ENCODE peak calls at places on chromosomes 7 and 10, in four cellular contexts. M is foreskin fibroblast; B is stimulated activated CD8-positive, alpha-beta memory T cell treated with anti-CD3 and anti-CD28 coated beads, Interleukin-12 subunit alpha, Interleukin-12 subunit beta, amount 100 ng/mL, for 4 hours; Y is kidney glomerular epithelial cell. D is an unnamed sample.

GRCh38 chr7:142636751-142637150 is 112.5 kb upstream of the PRSS1 start:
- DNase-seq in M (no peak), B (peak), Y (no peak), D (no peak)

GRCh38 chr7:131027287-131027773 is 293.3 kb upstream of the KLF14 start:
- DNase-seq in M (peak), B (no peak), Y (no peak), D (peak)

GRCh38 chr10:822661-823367 is 108.7 kb downstream of the LARP4B start:
- DNase-seq in M (no peak), B (no peak), Y (no peak), D (no peak)

GRCh38 chr10:66591865-66592264 is 334.0 kb upstream of the LRRTM3 start:
- DNase-seq in M (peak), B (no peak), Y (peak), D (no peak)

GRCh38 chr10:84397735-84398144 is 69.4 kb downstream of the CCSER2 start:
- DNase-seq in M (no peak), B (no peak), Y (no peak), D (no peak)

GRCh38 chr10:104351067-104351681 is 2.5 kb upstream of the CFAP58 start:
- DNase-seq in M (peak), B (no peak), Y (no peak), D (peak)

GRCh38 chr10:93813507-93814465 is 56.0 kb downstream of the LGI1 start:
- DNase-seq in M (peak), B (no peak), Y (peak), D (peak)

GRCh38 chr10:131081386-131081785 is 230.1 kb downstream of the TCERG1L start:
- DNase-seq in M (no peak), B (no peak), Y (no peak), D (no peak)

GRCh38 chr10:130024779-130025178 is 60.7 kb upstream of the EBF3 start:
- DNase-seq in M (no peak), B (no peak), Y (no peak), D (no peak)

GRCh38 chr7:105741993-105742392 is 134.4 kb downstream of the ATXN7L1 start:
- DNase-seq in M (no peak), B (no peak), Y (no peak), D (no peak)

GRCh38 chr10:77586719-77587423 is 50.7 kb downstream of the KCNMA1 start:
- DNase-seq in M (peak), B (no peak), Y (no peak), D (no peak)

GRCh38 chr10:514137-514671 is 175.3 kb downstream of the DIP2C start:
- DNase-seq in M (no peak), B (no peak), Y (no peak), D (no peak)

GRCh38 chr10:49568235-49568634 is 29.3 kb upstream of the ERCC6 start:
- DNase-seq in M (peak), B (no peak), Y (no peak), D (peak)

GRCh38 chr10:104279550-104280259 is 10.7 kb downstream of the GSTO2 start:
- DNase-seq in M (no peak), B (no peak), Y (no peak), D (no peak)

GRCh38 chr10:126910798-126911197 is 5.6 kb downstream of the DOCK1 start:
- DNase-seq in M (peak), B (no peak), Y (no peak), D (no peak)

GRCh38 chr7:5693529-5693928 is 87.9 kb downstream of the RNF216 start:
- DNase-seq in M (peak), B (no peak), Y (peak), D (no peak)

GRCh38 chr10:123140164-123140982 is 4.6 kb downstream of the HMX3 start:
- DNase-seq in M (no peak), B (no peak), Y (no peak), D (no peak)

GRCh38 chr10:31758495-31758894 is 170.1 kb downstream of the ARHGAP12 start:
- DNase-seq in M (peak), B (no peak), Y (no peak), D (peak)

GRCh38 chr7:148356303-148356702 is 234.3 kb upstream of the C7orf33 start:
- DNase-seq in M (no peak), B (no peak), Y (no peak), D (no peak)

GRCh38 chr10:97314677-97315076 is 4.4 kb upstream of the FRAT1 start:
- DNase-seq in M (peak), B (no peak), Y (no peak), D (no peak)

GRCh38 chr10:117720931-117721826 is 178.6 kb downstream of the EMX2 start:
- DNase-seq in M (no peak), B (no peak), Y (no peak), D (no peak)

GRCh38 chr7:6273380-6273837 is 985 bp upstream of the CYTH3 start:
- DNase-seq in M (no peak), B (no peak), Y (no peak), D (no peak)

GRCh38 chr7:148255333-148255732 is 335.2 kb upstream of the C7orf33 start:
- DNase-seq in M (no peak), B (no peak), Y (peak), D (no peak)

GRCh38 chr7:100209493-100209892 is 10.3 kb upstream of the PVRIG start:
- DNase-seq in M (no peak), B (no peak), Y (no peak), D (no peak)

GRCh38 chr7:134777470-134777869 is 2.0 kb upstream of the CALD1 start:
- DNase-seq in M (no peak), B (no peak), Y (no peak), D (no peak)

GRCh38 chr10:11164806-11165590 is 147.3 kb downstream of the CELF2 start:
- DNase-seq in M (peak), B (peak), Y (peak), D (peak)

GRCh38 chr7:105830405-105831218 is 45.8 kb downstream of the ATXN7L1 start:
- DNase-seq in M (peak), B (no peak), Y (peak), D (peak)

GRCh38 chr10:20013991-20014750 is 197.9 kb downstream of the PLXDC2 start:
- DNase-seq in M (no peak), B (no peak), Y (no peak), D (no peak)

GRCh38 chr10:63522129-63522687 is 1.0 kb downstream of the REEP3 start:
- DNase-seq in M (peak), B (no peak), Y (peak), D (no peak)

GRCh38 chr7:72183835-72184234 is 228.3 kb downstream of the CALN1 start:
- DNase-seq in M (no peak), B (no peak), Y (no peak), D (no peak)

GRCh38 chr7:121102619-121103018 is 114.1 kb downstream of the CPED1 start:
- DNase-seq in M (no peak), B (no peak), Y (peak), D (no peak)

GRCh38 chr7:34163956-34164355 is 258.6 kb downstream of the BMPER start:
- DNase-seq in M (no peak), B (no peak), Y (no peak), D (no peak)

GRCh38 chr10:6212806-6213205 is 10.1 kb downstream of the PFKFB3 start:
- DNase-seq in M (no peak), B (no peak), Y (no peak), D (no peak)

GRCh38 chr7:81180573-81180972 is 261.7 kb upstream of the SEMA3C start:
- DNase-seq in M (no peak), B (no peak), Y (no peak), D (no peak)

GRCh38 chr10:72354356-72355213 is at the start of gene DNAJB12:
- DNase-seq in M (peak), B (peak), Y (peak), D (peak)